ENCODE peak calls at places on chromosomes 16 and 17, in seven cellular contexts. E is fibroblast of lung; L is H9; W is AG08395; D is fibroblast of the aortic adventitia; K is stimulated activated CD8-positive, alpha-beta memory T cell treated with anti-CD3 and anti-CD28 coated beads, Interleukin-15, amount 100 ng/mL, for 24 hours; F is islet precursor cell. I is an unnamed sample.

GRCh38 chr17:7478276-7479138 is 924 bp downstream of the ZBTB4 start:
- DNase-seq in D (peak; percentile 49), K (peak; percentile 33), W (peak; percentile 45), F (no peak), L (no peak), E (peak; percentile 49), I (peak; percentile 70)

GRCh38 chr16:16144416-16144815 is 78.9 kb downstream of the ABCC6 start:
- DNase-seq in K (no peak), F (peak; percentile 67), W (peak; percentile 22), E (no peak), L (no peak), D (no peak), I (peak; percentile 70)

GRCh38 chr17:34169501-34169900 is 85.6 kb upstream of the CCL2 start:
- DNase-seq in L (no peak), W (no peak), K (no peak), E (no peak), D (no peak), F (no peak), I (no peak)

GRCh38 chr16:88286301-88286923 is 96.3 kb upstream of the ZNF469 start:
- DNase-seq in D (no peak), W (no peak), F (no peak), L (no peak), E (no peak), K (no peak), I (no peak)

GRCh38 chr17:78374189-78374588 is 4.3 kb upstream of the PGS1 start:
- DNase-seq in D (no peak), E (no peak), K (no peak), W (no peak), F (peak; percentile 94), L (no peak), I (no peak)

GRCh38 chr17:2138318-2138717 is 83.4 kb downstream of the HIC1 start:
- DNase-seq in F (no peak), L (no peak), E (peak; percentile 18), K (no peak), W (peak; percentile 15), D (no peak), I (peak; percentile 14)

GRCh38 chr16:20901441-20902112 is 1.0 kb downstream of the LYRM1 start:
- DNase-seq in W (peak; percentile 36), L (peak; percentile 57), K (no peak), D (peak; percentile 64), F (peak; percentile 90), E (peak; percentile 66), I (peak; percentile 67)

GRCh38 chr17:27326051-27326450 is 32.1 kb downstream of the WSB1 start:
- DNase-seq in E (no peak), K (no peak), L (peak; percentile 10), D (no peak), F (no peak), W (no peak), I (no peak)

GRCh38 chr16:61432421-61432820 is 603.8 kb downstream of the CDH8 start:
- DNase-seq in E (no peak), W (no peak), K (no peak), F (no peak), L (no peak), D (no peak), I (peak; percentile 9)

I was measured in astrocyte of the hippocampus.